ENCODE peak calls at places on chromosomes 1 and 21, in five cellular contexts. P is stimulated activated CD4-positive, alpha-beta T cell treated with anti-CD3 and anti-CD28 coated beads, Interleukin-4, amount 100 ng/mL, for 48 hours; O is HTR-8/SVneo; A is colonic mucosa; W is amniotic stem cell. Y is an unnamed sample.

GRCh38 chr1:44045064-44045463 is 13.8 kb upstream of the SLC6A9 start:
- DNase-seq in P (no peak), O (no peak), A (no peak), W (no peak), Y (no peak)

GRCh38 chr1:22665752-22666151 is 12.7 kb downstream of the C1QB start:
- DNase-seq in P (no peak), O (peak; percentile 34), A (no peak), W (no peak), Y (no peak)

GRCh38 chr1:151581446-151581845 is 30.4 kb upstream of the SNX27 start:
- DNase-seq in P (no peak), O (no peak), A (no peak), W (no peak), Y (no peak)

GRCh38 chr21:33259995-33260394 is 6.2 kb upstream of the IL10RB start:
- DNase-seq in P (no peak), O (no peak), A (peak; percentile 32), W (no peak), Y (no peak)

GRCh38 chr1:210588357-210588756 is 259.7 kb downstream of the HHAT start:
- DNase-seq in P (no peak), O (no peak), A (no peak), W (no peak), Y (no peak)

GRCh38 chr1:221439734-221440436 is 302.0 kb downstream of the DUSP10 start:
- DNase-seq in P (no peak), O (peak; percentile 67), A (no peak), W (peak; percentile 95), Y (no peak)

GRCh38 chr1:83807792-83808191 is 191.1 kb downstream of the TTLL7 start:
- DNase-seq in P (no peak), O (no peak), A (no peak), W (no peak), Y (no peak)

GRCh38 chr1:241271427-241271826 is 85.6 kb downstream of the RGS7 start:
- DNase-seq in P (no peak), O (no peak), A (peak; percentile 60), W (no peak), Y (no peak)

GRCh38 chr1:55500601-55501000 is 285.4 kb upstream of the USP24 start:
- DNase-seq in P (no peak), O (no peak), A (no peak), W (no peak), Y (no peak)

GRCh38 chr1:78003070-78003751 is 1.5 kb upstream of the DNAJB4 start:
- DNase-seq in P (no peak), O (no peak), A (no peak), W (no peak), Y (no peak)

GRCh38 chr1:29998686-29999085 is 724.7 kb downstream of the MATN1 start:
- DNase-seq in P (no peak), O (no peak), A (no peak), W (no peak), Y (no peak)

GRCh38 chr1:200042119-200042436 is 14.6 kb downstream of the NR5A2 start:
- DNase-seq in P (no peak), O (no peak), A (no peak), W (no peak), Y (no peak)

GRCh38 chr21:31503467-31503866 is 156.0 kb upstream of the SOD1 start:
- DNase-seq in P (no peak), O (no peak), A (no peak), W (no peak), Y (no peak)

GRCh38 chr21:31354604-31355443 is 10.8 kb upstream of the TIAM1 start:
- DNase-seq in P (peak; percentile 47), O (peak; percentile 51), A (no peak), W (no peak), Y (no peak)

GRCh38 chr1:61139324-61140055 is 57.1 kb downstream of the NFIA start:
- DNase-seq in P (no peak), O (peak; percentile 18), A (no peak), W (no peak), Y (no peak)

GRCh38 chr1:247962911-247963588 is 2.0 kb upstream of the OR2AK2 start:
- DNase-seq in P (no peak), O (no peak), A (no peak), W (no peak), Y (no peak)

GRCh38 chr1:62589321-62589720 is 8.0 kb upstream of the ANGPTL3 start:
- DNase-seq in P (no peak), O (no peak), A (no peak), W (peak; percentile 6), Y (no peak)

GRCh38 chr1:189658381-189658780 is 819.3 kb downstream of the BRINP3 start:
- DNase-seq in P (no peak), O (no peak), A (no peak), W (no peak), Y (no peak)

GRCh38 chr1:21818661-21819060 is 6.6 kb downstream of the LDLRAD2 start:
- DNase-seq in P (peak; percentile 34), O (peak; percentile 33), A (peak; percentile 62), W (no peak), Y (no peak)

Y was measured in body of pancreas.